ENCODE peak calls at places on chromosomes 5 and 9, in five cellular contexts. V is A549, F is HepG2, C is K562, Z is GM12878. Y is an unnamed sample. For H3K4me1, the result is how much of the 10 kb centered on the place peaks cover.

GRCh38 chr9:32161720-32162119 is 222.7 kb upstream of the ACO1 start:
- DNase-seq in V (no peak), F (no peak), C (no peak), Z (no peak), Y (no peak)

GRCh38 chr5:8726383-8727036 is 819.4 kb downstream of the SEMA5A start:
- DNase-seq in V (no peak), F (no peak), C (no peak), Z (no peak), Y (no peak)

GRCh38 chr5:127942246-127943060 is 141.1 kb upstream of the SLC12A2 start:
- DNase-seq in V (no peak), F (no peak), C (no peak), Z (no peak), Y (peak)

GRCh38 chr5:9239626-9240025 is 306.2 kb downstream of the SEMA5A start:
- DNase-seq in V (no peak), F (no peak), C (no peak), Z (no peak), Y (no peak)

GRCh38 chr9:80070071-80070742 is 498.4 kb downstream of the TLE4 start:
- DNase-seq in V (no peak), F (no peak), C (no peak), Z (no peak), Y (no peak)

GRCh38 chr9:136910197-136910900 is 24.0 kb downstream of the TRAF2 start:
- DNase-seq in V (no peak), F (no peak), C (no peak), Z (no peak), Y (no peak)

GRCh38 chr9:128005938-128006337 is 25.1 kb upstream of the EEIG1 start:
- DNase-seq in V (peak), F (peak), C (no peak), Z (no peak), Y (peak)

GRCh38 chr5:168433982-168434381 is 52.3 kb upstream of the RARS1 start:
- DNase-seq in V (no peak), F (no peak), C (no peak), Z (no peak), Y (no peak)

GRCh38 chr5:28729067-28729466 is 1690.7 kb upstream of the CDH9 start:
- DNase-seq in V (no peak), F (no peak), C (no peak), Z (no peak), Y (no peak)

GRCh38 chr5:166509085-166509484 is 1782.4 kb upstream of the WWC1 start:
- DNase-seq in V (peak), F (no peak), C (peak), Z (no peak), Y (no peak)

GRCh38 chr9:13266172-13266571 is 13.3 kb downstream of the MPDZ start:
- DNase-seq in V (no peak), F (no peak), C (no peak), Z (no peak), Y (peak)

GRCh38 chr9:79633558-79633957 is 61.8 kb downstream of the TLE4 start:
- DNase-seq in V (no peak), F (no peak), C (no peak), Z (no peak), Y (no peak)

GRCh38 chr5:124980174-124980941 is 233.9 kb upstream of the ZNF608 start:
- DNase-seq in V (no peak), F (no peak), C (no peak), Z (peak), Y (no peak)

GRCh38 chr9:128785427-128785826 is 1.6 kb upstream of the TBC1D13 start:
- DNase-seq in V (no peak), F (no peak), C (no peak), Z (no peak), Y (no peak)

GRCh38 chr9:134895103-134895502 is 14.5 kb downstream of the FCN2 start:
- DNase-seq in V (no peak), F (no peak), C (no peak), Z (no peak), Y (no peak)

GRCh38 chr5:82447913-82448312 is 169.8 kb upstream of the RPS23 start:
- DNase-seq in V (no peak), F (no peak), C (no peak), Z (no peak), Y (no peak)

GRCh38 chr9:127346584-127346983 is 50.4 kb upstream of the SLC2A8 start:
- DNase-seq in V (no peak), F (no peak), C (no peak), Z (no peak), Y (peak)

GRCh38 chr9:75552941-75553340 is 337.5 kb upstream of the PCSK5 start:
- DNase-seq in V (no peak), F (no peak), C (no peak), Z (no peak), Y (no peak)

GRCh38 chr5:133866903-133867245 is 101.6 kb downstream of the C5orf15 start:
- DNase-seq in V (no peak), F (no peak), C (no peak), Z (no peak), Y (no peak)

GRCh38 chr5:117103703-117104102 is 529.1 kb upstream of the SEMA6A start:
- DNase-seq in V (no peak), F (no peak), C (no peak), Z (no peak), Y (no peak)

GRCh38 chr9:110592075-110592830 is 12.7 kb upstream of the SVEP1 start:
- DNase-seq in V (no peak), F (no peak), C (no peak), Z (no peak), Y (no peak)

GRCh38 chr9:110590816-110591215 is 11.3 kb upstream of the SVEP1 start:
- DNase-seq in V (no peak), F (no peak), C (no peak), Z (no peak), Y (no peak)

GRCh38 chr9:110588296-110588695 is 8.8 kb upstream of the SVEP1 start:
- DNase-seq in V (no peak), F (no peak), C (no peak), Z (no peak), Y (no peak)

GRCh38 chr9:110591526-110591925 is 12.0 kb upstream of the SVEP1 start:
- DNase-seq in V (no peak), F (no peak), C (no peak), Z (no peak), Y (no peak)
- TF ChIP-seq MYC in V (no peak), F (no peak), C (no peak), Z (no peak), Y (no peak)

GRCh38 chr5:143889986-143890385 is 78.0 kb downstream of the HMHB1 start:
- DNase-seq in V (no peak), F (no peak), C (no peak), Z (no peak), Y (no peak)
- H3K4me1 ChIP-seq in V (under half), F (under half), C (under half), Z (under half), Y (under half)

GRCh38 chr5:132776077-132776931 is 735 bp downstream of the SEPTIN8 start:
- DNase-seq in V (peak), F (peak), C (peak), Z (no peak), Y (peak)

GRCh38 chr5:132778856-132779255 is 1.8 kb upstream of the SEPTIN8 start:
- DNase-seq in V (no peak), F (no peak), C (no peak), Z (no peak), Y (no peak)

GRCh38 chr5:132776932-132777208 is 169 bp downstream of the SEPTIN8 start:
- DNase-seq in V (no peak), F (no peak), C (no peak), Z (no peak), Y (no peak)

GRCh38 chr5:132778129-132778528 is 1.1 kb upstream of the SEPTIN8 start:
- DNase-seq in V (no peak), F (no peak), C (peak), Z (no peak), Y (no peak)

DNA sequence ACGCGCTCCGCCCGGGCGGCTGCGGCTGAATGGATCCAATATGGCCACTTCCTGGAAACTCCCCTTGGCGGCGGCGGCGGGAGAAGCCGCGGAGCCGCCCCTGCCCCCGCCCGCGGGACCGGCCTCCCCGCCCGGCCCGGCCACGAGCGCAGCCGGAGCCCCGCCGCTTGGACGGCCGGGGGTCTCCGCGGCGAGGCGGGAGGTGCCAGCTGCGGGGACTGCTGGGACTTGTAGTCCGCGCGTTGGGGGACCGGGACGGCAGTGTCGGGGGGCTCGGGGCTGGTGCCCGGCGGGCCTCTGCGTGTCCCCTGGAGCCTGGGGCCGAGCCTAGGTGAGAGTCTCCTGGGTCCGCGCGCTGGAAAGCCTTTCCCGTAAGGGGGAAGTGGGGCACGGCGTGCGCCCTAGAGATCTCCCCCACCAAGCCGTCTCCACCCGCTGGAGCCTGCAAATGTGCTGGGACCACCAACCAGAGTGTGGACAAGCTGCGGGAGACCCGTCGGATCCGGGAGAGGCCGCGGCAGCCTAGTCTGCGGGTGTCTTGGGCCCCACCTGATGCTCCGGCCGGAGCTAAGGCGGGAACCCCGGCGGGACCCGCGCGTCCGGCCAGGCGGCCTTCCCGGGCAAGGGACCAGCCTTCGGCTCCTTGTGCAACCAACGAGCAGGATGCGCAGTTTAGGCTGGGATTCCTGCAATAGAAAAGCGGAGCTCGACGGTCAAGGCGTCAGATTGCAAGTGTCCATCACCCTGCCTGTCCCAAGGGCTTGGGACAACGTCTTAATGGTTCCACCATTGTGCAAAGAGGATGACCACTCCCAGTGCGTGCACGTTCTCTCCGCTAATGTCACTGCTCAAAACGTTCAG is at the start of gene SEPTIN8:
- DNase-seq in V (peak), F (no peak), C (peak), Z (no peak), Y (peak)
- TF ChIP-seq MYC in V (no peak), F (peak), C (no peak), Z (no peak), Y (no peak)

DNA sequence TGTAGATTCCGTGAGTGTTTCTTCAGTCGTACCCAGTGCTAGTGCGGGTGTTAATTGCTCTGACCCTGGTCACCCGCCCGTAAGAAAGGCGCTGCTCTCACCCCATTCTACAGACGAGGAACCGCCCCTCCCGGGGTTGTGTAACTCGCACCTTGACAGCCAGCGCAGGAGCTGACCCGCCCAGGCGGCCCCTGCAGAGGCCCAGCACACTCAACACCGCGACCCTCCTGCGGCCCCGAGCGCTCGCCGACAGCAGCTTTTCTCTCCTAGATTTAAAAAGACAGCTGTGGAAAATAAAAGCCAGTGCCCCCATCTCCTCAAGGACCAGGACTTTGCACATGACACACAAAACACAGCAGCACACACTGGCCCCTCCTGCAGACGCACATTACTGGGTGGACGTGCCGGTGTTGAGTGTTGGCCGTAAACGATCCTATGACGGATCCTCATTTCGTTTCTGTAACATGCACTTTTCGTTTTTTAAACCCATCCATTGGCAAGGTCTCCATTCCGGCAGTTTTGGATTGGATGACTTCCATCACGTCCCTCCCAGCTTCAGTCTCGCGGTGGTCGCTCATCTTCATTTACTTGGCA is 22.9 kb downstream of the OR2V2 start:
- DNase-seq in V (no peak), F (no peak), C (no peak), Z (no peak), Y (no peak)
- H3K4me1 ChIP-seq in V (under half), F (half or more), C (under half), Z (under half), Y (under half)

GRCh38 chr5:67808340-67808739 is 407.2 kb upstream of the PIK3R1 start:
- DNase-seq in V (no peak), F (no peak), C (no peak), Z (peak), Y (no peak)

GRCh38 chr5:67806647-67807046 is 408.9 kb upstream of the PIK3R1 start:
- DNase-seq in V (no peak), F (no peak), C (no peak), Z (no peak), Y (no peak)

GRCh38 chr5:67809589-67809988 is 406.0 kb upstream of the PIK3R1 start:
- DNase-seq in V (no peak), F (no peak), C (no peak), Z (peak), Y (no peak)

GRCh38 chr5:67805666-67806348 is 409.7 kb upstream of the PIK3R1 start:
- DNase-seq in V (no peak), F (no peak), C (no peak), Z (no peak), Y (no peak)

GRCh38 chr5:67807116-67807888 is 408.3 kb upstream of the PIK3R1 start:
- DNase-seq in V (no peak), F (no peak), C (no peak), Z (peak), Y (no peak)
- TF ChIP-seq MYC in V (no peak), F (no peak), C (no peak), Z (no peak), Y (no peak)

DNA sequence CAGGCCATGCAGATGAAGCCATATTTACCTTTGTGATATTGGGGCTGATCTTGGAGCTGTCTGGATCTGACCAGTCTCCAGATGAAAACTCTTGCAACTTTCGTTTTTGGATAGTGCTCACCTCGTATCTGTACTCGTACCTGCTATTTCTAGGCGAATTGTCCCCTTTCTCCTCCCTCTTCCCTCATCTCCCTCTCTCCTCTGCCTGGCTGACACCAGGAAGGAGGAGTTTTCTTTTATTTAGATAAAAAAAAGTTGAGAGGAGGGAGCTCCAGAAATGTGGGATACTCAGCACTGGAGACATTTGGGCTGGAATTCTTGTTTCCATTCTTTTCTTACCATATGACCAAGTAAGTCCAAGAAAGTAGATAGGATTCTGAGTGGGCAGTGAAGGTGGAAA is 54.6 kb upstream of the ABL1 start:
- DNase-seq in V (no peak), F (no peak), C (peak), Z (no peak), Y (no peak)
- H3K4me1 ChIP-seq in V (under half), F (under half), C (under half), Z (under half), Y (under half)